ENCODE peak calls at places on chromosome 5, in five cellular contexts. One of them, this sample, is unnamed.

GRCh38 chr5:140870221-140871201 is 1.8 kb downstream of the PCDHA11 start:
- DNase-seq in NT2/D1: no peak
- DNase-seq in GM12878: no peak
- DNase-seq in HepG2: no peak
- DNase-seq in H1: no peak
- DNase-seq in this sample: no peak

GRCh38 chr5:81183811-81184748 is 49.0 kb upstream of the CKMT2 start:
- DNase-seq in NT2/D1: no peak
- DNase-seq in GM12878: no peak
- DNase-seq in HepG2: no peak
- DNase-seq in H1: no peak
- DNase-seq in this sample: peak; percentile 28

GRCh38 chr5:157808043-157808442 is 50.9 kb downstream of the CLINT1 start:
- DNase-seq in NT2/D1: no peak
- DNase-seq in GM12878: no peak
- DNase-seq in HepG2: no peak
- DNase-seq in H1: no peak
- DNase-seq in this sample: no peak

GRCh38 chr5:134851307-134851923 is 5.6 kb downstream of the C5orf24 start:
- DNase-seq in NT2/D1: no peak
- DNase-seq in GM12878: no peak
- DNase-seq in HepG2: no peak
- DNase-seq in H1: no peak
- DNase-seq in this sample: no peak

GRCh38 chr5:76953551-76954382 is 922 bp downstream of the CRHBP start:
- DNase-seq in NT2/D1: no peak
- DNase-seq in GM12878: no peak
- DNase-seq in HepG2: no peak
- DNase-seq in H1: no peak
- DNase-seq in this sample: no peak

GRCh38 chr5:65926893-65927292 is 518 bp downstream of the ERBIN start:
- DNase-seq in NT2/D1: no peak
- DNase-seq in GM12878: no peak
- DNase-seq in HepG2: no peak
- DNase-seq in H1: no peak
- DNase-seq in this sample: no peak

GRCh38 chr5:6475626-6476312 is 27.1 kb downstream of the UBE2QL1 start:
- DNase-seq in NT2/D1: no peak
- DNase-seq in GM12878: no peak
- DNase-seq in HepG2: no peak
- DNase-seq in H1: peak; percentile 44
- DNase-seq in this sample: peak; percentile 14

GRCh38 chr5:79878721-79879336 is 112.2 kb downstream of the MTX3 start:
- DNase-seq in NT2/D1: peak; percentile 18
- DNase-seq in GM12878: no peak
- DNase-seq in HepG2: peak; percentile 13
- DNase-seq in H1: peak; percentile 5
- DNase-seq in this sample: peak; percentile 62

GRCh38 chr5:180824630-180825476 is 22.2 kb upstream of the MGAT1 start:
- DNase-seq in NT2/D1: no peak
- DNase-seq in GM12878: no peak
- DNase-seq in HepG2: no peak
- DNase-seq in H1: no peak
- DNase-seq in this sample: no peak

GRCh38 chr5:32852535-32852934 is 141.4 kb downstream of the NPR3 start:
- DNase-seq in NT2/D1: peak; percentile 16
- DNase-seq in GM12878: no peak
- DNase-seq in HepG2: peak; percentile 22
- DNase-seq in H1: peak; percentile 33
- DNase-seq in this sample: no peak

GRCh38 chr5:31236339-31236738 is 42.9 kb downstream of the CDH6 start:
- DNase-seq in NT2/D1: no peak
- DNase-seq in GM12878: no peak
- DNase-seq in HepG2: no peak
- DNase-seq in H1: no peak
- DNase-seq in this sample: no peak

GRCh38 chr5:33231214-33231710 is 209.5 kb upstream of the TARS1 start:
- DNase-seq in NT2/D1: no peak
- DNase-seq in GM12878: no peak
- DNase-seq in HepG2: no peak
- DNase-seq in H1: no peak
- DNase-seq in this sample: no peak

GRCh38 chr5:149289307-149289706 is 17.6 kb downstream of the AFAP1L1 start:
- DNase-seq in NT2/D1: no peak
- DNase-seq in GM12878: no peak
- DNase-seq in HepG2: no peak
- DNase-seq in H1: no peak
- DNase-seq in this sample: no peak

GRCh38 chr5:175750476-175751080 is 92.7 kb downstream of the HRH2 start:
- DNase-seq in NT2/D1: no peak
- DNase-seq in GM12878: no peak
- DNase-seq in HepG2: no peak
- DNase-seq in H1: no peak
- DNase-seq in this sample: no peak

GRCh38 chr5:153445875-153446567 is 44.4 kb upstream of the GRIA1 start:
- DNase-seq in NT2/D1: no peak
- DNase-seq in GM12878: no peak
- DNase-seq in HepG2: no peak
- DNase-seq in H1: no peak
- DNase-seq in this sample: no peak
- TF ChIP-seq SUZ12 in NT2/D1: no peak
- TF ChIP-seq SUZ12 in GM12878: no peak
- TF ChIP-seq SUZ12 in HepG2: no peak
- TF ChIP-seq SUZ12 in H1: no peak
- TF ChIP-seq SUZ12 in this sample: no peak

GRCh38 chr5:57037355-57037754 is 85.4 kb upstream of the MIER3 start:
- DNase-seq in NT2/D1: peak; percentile 5
- DNase-seq in GM12878: no peak
- DNase-seq in HepG2: peak; percentile 8
- DNase-seq in H1: peak; percentile 2
- DNase-seq in this sample: peak; percentile 33
- TF ChIP-seq SUZ12 in NT2/D1: no peak
- TF ChIP-seq SUZ12 in GM12878: no peak
- TF ChIP-seq SUZ12 in HepG2: no peak
- TF ChIP-seq SUZ12 in H1: no peak
- TF ChIP-seq SUZ12 in this sample: no peak

DNA sequence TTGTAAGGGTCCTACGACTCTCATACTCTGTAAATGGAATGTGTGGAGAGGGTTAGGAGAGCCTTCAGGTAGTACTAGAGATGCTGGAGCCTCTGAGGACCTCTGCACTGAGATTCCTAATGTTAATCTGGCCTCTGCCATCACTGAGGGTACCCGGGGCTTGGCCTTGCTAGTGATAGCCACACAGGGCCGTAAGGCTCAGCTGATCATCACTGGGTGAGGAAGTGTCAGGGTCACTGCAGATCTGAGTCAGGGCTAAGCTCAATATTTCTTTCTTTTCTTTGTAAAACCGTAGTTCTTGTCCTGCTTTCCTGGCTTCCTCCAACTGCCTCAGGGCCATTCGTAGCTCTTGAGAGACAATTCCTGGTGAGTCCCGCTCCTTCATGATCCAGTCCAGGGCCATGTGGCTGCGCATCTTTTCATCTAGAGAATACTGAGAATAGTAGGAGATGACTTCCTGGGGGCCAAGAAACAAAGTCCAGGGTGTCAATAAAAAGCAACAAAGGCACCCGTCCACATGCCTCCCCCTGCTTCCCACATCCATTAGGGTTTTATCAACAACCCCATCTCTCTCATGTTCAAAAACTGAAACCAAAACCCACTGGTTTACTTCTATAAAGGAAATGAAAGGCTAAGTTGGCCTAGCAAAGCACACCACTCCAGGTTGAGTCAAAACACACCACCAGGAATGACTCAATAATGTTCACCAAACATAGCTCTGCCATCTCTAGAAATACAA is 47.7 kb downstream of the LIX1 start:
- DNase-seq in NT2/D1: no peak
- DNase-seq in GM12878: peak; percentile 86
- DNase-seq in HepG2: no peak
- DNase-seq in H1: no peak
- DNase-seq in this sample: no peak
- TF ChIP-seq SUZ12 in NT2/D1: no peak
- TF ChIP-seq SUZ12 in GM12878: no peak
- TF ChIP-seq SUZ12 in HepG2: no peak
- TF ChIP-seq SUZ12 in H1: no peak
- TF ChIP-seq SUZ12 in this sample: no peak

GRCh38 chr5:153490124-153491085 is at the start of gene GRIA1:
- DNase-seq in NT2/D1: peak; percentile 16
- DNase-seq in GM12878: no peak
- DNase-seq in HepG2: no peak
- DNase-seq in H1: peak; percentile 31
- DNase-seq in this sample: no peak
- TF ChIP-seq SUZ12 in NT2/D1: no peak
- TF ChIP-seq SUZ12 in GM12878: no peak
- TF ChIP-seq SUZ12 in HepG2: no peak
- TF ChIP-seq SUZ12 in H1: peak; percentile 11
- TF ChIP-seq SUZ12 in this sample: no peak

DNA sequence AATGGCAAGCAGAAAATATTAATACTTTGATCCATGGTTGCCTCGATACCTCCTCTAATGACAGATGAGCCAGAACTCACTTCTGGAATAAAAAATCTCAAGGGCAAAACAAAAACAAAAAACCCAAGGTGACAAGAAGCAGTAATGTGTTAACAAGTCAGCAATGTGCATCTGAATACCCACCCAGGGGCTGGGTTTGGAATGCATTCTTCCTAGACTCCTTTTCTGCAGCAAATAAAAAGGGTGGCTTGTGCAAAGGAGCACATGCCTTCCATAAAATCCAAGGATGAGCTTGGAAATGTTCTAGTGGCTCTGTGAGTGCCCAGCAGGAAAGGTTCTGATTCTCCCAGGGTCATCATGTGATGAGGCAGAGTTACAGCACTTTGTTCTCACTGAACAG is 599.8 kb downstream of the RAB3C start:
- DNase-seq in NT2/D1: peak; percentile 28
- DNase-seq in GM12878: no peak
- DNase-seq in HepG2: no peak
- DNase-seq in H1: peak; percentile 47
- DNase-seq in this sample: no peak
- TF ChIP-seq SUZ12 in NT2/D1: no peak
- TF ChIP-seq SUZ12 in GM12878: no peak
- TF ChIP-seq SUZ12 in HepG2: no peak
- TF ChIP-seq SUZ12 in H1: no peak
- TF ChIP-seq SUZ12 in this sample: no peak